ENCODE peak calls at places on chromosomes 11 and 22, in five cellular contexts. U is dorsolateral prefrontal cortex, O is mesendoderm, I is GM23338, V is cardiac muscle cell. G is an unnamed sample. For H3K27me3, the result is how much of the 10 kb centered on the place peaks cover.

GRCh38 chr22:42156121-42156520 is 25.5 kb upstream of the CYP2D6 start:
- DNase-seq in U (peak), O (no peak), I (no peak), V (no peak), G (no peak)

GRCh38 chr22:42865536-42865935 is 8.5 kb upstream of the ARFGAP3 start:
- DNase-seq in U (no peak), O (no peak), I (no peak), V (no peak), G (no peak)

GRCh38 chr22:49789289-49790141 is 38.2 kb downstream of the BRD1 start:
- DNase-seq in U (no peak), O (peak), I (no peak), V (peak), G (no peak)

GRCh38 chr11:93133710-93134109 is 64.1 kb downstream of the SLC36A4 start:
- DNase-seq in U (no peak), O (no peak), I (no peak), V (peak), G (no peak)

GRCh38 chr11:118000850-118001228 is 14.6 kb downstream of the IL10RA start:
- DNase-seq in U (no peak), O (no peak), I (no peak), V (no peak), G (no peak)

GRCh38 chr11:94933225-94934130 is 39.9 kb downstream of the CWC15 start:
- DNase-seq in U (no peak), O (no peak), I (no peak), V (peak), G (no peak)

GRCh38 chr11:118947999-118948398 is 8.1 kb upstream of the UPK2 start:
- DNase-seq in U (no peak), O (no peak), I (no peak), V (no peak), G (no peak)

GRCh38 chr11:23138761-23139160 is 278.5 kb upstream of the CCDC179 start:
- DNase-seq in U (no peak), O (no peak), I (no peak), V (no peak), G (no peak)

GRCh38 chr11:133834399-133835257 is 10.7 kb downstream of the SPATA19 start:
- DNase-seq in U (no peak), O (no peak), I (no peak), V (no peak), G (no peak)

GRCh38 chr22:48428556-48429371 is 1398.9 kb downstream of the BRD1 start:
- DNase-seq in U (peak), O (peak), I (no peak), V (no peak), G (peak)

GRCh38 chr11:64870893-64871849 is 7.2 kb downstream of the EHD1 start:
- DNase-seq in U (no peak), O (no peak), I (no peak), V (no peak), G (peak)

GRCh38 chr11:95229199-95230053 is 1.6 kb downstream of the SESN3 start:
- DNase-seq in U (no peak), O (no peak), I (peak), V (peak), G (peak)

GRCh38 chr11:45053736-45054446 is 92.5 kb upstream of the PRDM11 start:
- DNase-seq in U (no peak), O (no peak), I (no peak), V (no peak), G (no peak)

GRCh38 chr11:130480166-130480565 is 31.7 kb downstream of the ADAMTS15 start:
- DNase-seq in U (no peak), O (no peak), I (no peak), V (peak), G (no peak)

GRCh38 chr22:25960375-25960774 is 208.9 kb upstream of the SEZ6L start:
- DNase-seq in U (no peak), O (peak), I (peak), V (no peak), G (no peak)

GRCh38 chr22:18947905-18948304 is 11.8 kb upstream of the PRODH start:
- DNase-seq in U (peak), O (peak), I (no peak), V (no peak), G (no peak)

GRCh38 chr11:120801801-120802689 is 221.9 kb upstream of the TBCEL start:
- DNase-seq in U (peak), O (peak), I (peak), V (peak), G (peak)

GRCh38 chr11:86116996-86117705 is 48.3 kb upstream of the PICALM start:
- DNase-seq in U (no peak), O (no peak), I (no peak), V (peak), G (peak)

GRCh38 chr11:2792376-2793250 is 92.8 kb upstream of the KCNQ1OT1 start:
- DNase-seq in U (peak), O (no peak), I (peak), V (no peak), G (no peak)

DNA sequence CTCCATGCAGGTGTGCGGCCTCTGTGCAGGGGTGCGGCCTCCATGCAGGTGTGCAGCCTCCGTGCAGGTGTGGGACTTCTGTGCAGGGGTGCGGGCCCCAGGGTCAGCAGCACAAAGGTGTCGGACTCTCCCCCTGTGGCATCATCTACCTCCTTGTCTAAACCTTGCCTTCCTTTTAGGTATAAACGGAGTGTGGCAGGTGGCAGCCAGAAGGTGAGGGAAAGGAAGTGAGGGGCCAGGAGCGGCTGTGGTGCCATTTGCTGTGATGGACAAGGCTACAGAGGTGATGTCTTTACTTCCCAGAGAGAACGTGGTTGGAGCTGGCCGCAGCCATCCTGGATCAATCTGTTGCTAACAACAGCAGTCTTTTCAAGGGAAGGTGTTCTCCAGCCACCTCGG is 9.1 kb downstream of the GAL start:
- DNase-seq in U (no peak), O (no peak), I (no peak), V (no peak), G (no peak)
- H3K27me3 ChIP-seq in U (under half), O (under half), I (under half), V (under half), G (under half)

GRCh38 chr11:46305295-46305694 is 27.8 kb downstream of the CREB3L1 start:
- DNase-seq in U (no peak), O (no peak), I (no peak), V (peak), G (no peak)

GRCh38 chr11:46299425-46300067 is 22.1 kb downstream of the CREB3L1 start:
- DNase-seq in U (no peak), O (no peak), I (no peak), V (peak), G (no peak)

GRCh38 chr11:46304605-46305004 is 27.1 kb downstream of the CREB3L1 start:
- DNase-seq in U (no peak), O (no peak), I (no peak), V (no peak), G (no peak)

GRCh38 chr11:46300270-46300669 is 22.8 kb downstream of the CREB3L1 start:
- DNase-seq in U (no peak), O (no peak), I (no peak), V (no peak), G (no peak)

DNA sequence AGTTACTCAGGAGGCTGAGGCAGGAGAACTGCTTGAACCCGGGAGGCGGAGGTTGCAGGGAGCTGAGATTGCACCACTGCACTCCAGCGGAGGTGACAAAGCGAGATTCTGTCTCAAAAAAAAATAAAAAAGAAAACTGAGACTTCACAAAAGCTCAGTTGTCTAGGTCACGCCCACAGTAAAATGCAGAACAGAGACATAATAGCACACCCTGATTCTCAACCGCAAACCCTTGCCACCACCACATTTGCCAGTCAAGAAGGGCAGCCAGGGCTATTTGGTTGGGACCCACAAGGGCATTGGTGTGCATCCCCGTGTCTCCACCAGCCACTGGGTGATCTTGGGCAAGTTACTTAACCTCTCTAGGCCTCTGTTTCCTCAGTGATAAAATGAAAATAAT is 25.4 kb downstream of the CREB3L1 start:
- DNase-seq in U (no peak), O (no peak), I (no peak), V (no peak), G (no peak)
- H3K4me3 ChIP-seq in U (no peak), O (no peak), I (no peak), V (no peak), G (no peak)

DNA sequence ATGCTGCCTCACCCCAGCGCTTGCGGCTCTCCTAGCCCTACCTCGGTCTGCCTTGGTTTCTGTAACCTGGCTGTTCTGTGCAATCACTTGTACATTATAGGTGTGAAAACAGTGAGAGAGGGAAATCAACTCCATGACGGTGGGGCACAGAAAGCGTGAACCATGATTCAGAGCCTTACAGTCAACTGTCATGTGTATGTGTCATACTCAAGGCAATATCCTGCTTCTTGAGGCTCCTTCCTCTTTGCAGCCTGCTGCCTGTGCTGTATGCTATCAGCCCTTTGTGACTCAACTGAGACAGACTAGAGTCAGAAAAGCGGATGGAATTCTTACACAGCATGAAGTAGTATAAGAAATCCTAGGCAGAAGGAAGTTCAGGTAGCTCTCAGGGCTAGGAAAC is 2.1 kb downstream of the NRIP3 start:
- DNase-seq in U (no peak), O (peak), I (no peak), V (peak), G (no peak)
- H3K27me3 ChIP-seq in U (under half), O (under half), I (half or more), V (half or more), G (under half)

DNA sequence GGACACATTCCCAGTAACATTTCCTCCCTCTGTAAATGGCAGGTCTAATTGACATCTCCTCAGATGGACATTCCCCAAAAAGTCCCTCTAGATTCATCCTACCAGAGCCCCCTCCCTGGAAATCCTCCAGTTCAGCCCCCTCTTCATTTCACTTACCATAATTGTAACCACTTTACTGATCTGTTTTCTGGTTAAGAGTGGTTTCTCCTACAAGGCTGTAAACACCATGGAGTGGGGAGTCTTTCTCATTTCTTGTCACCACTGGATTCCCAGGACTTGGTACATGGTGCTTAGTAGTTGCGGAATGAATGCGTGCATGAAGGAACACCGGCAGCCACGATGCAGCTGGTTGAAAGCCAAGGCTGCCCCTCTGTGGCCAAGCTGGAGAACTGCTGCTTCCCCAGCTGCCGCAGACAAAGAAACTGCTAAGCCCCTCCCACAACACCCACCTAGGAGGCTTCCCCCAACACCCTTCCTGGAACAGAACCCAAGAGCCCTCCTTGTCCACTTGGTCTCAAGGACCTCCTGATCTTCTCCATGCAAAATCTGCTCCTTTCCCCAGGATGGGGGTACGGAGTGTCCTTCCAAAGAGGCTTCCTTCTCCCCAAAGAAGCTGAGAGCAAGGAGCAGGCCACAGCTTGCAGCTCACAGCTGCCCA is 18.6 kb upstream of the SCARF2 start:
- DNase-seq in U (peak), O (peak), I (peak), V (peak), G (peak)
- H3K4me3 ChIP-seq in U (no peak), O (no peak), I (no peak), V (no peak), G (no peak)

G was measured in small intestine.